ENCODE peak calls at places on chromosomes 1 and 21, in nine cellular contexts. One of them, this sample, is unnamed.
A peak's percentile ranks its signal among the peaks of the same experiment; 100 is the strongest.

GRCh38 chr21:40386301-40386911 is 460.6 kb downstream of the DSCAM start:
- DNase-seq in tibial nerve: peak; percentile 23
- DNase-seq in transverse colon: peak; percentile 34
- DNase-seq in Peyer's patch: peak; percentile 50
- DNase-seq in ovary: peak; percentile 11
- DNase-seq in H1: peak; percentile 76
- DNase-seq in prostate gland: peak; percentile 56
- DNase-seq in adrenal gland: peak; percentile 77
- DNase-seq in H54: peak; percentile 40
- DNase-seq in this sample: no peak

GRCh38 chr1:3049905-3050304 is 19.1 kb upstream of the PRDM16 start:
- DNase-seq in tibial nerve: no peak
- DNase-seq in transverse colon: no peak
- DNase-seq in Peyer's patch: peak; percentile 26
- DNase-seq in ovary: no peak
- DNase-seq in H1: no peak
- DNase-seq in prostate gland: no peak
- DNase-seq in adrenal gland: no peak
- DNase-seq in H54: no peak
- DNase-seq in this sample: no peak

GRCh38 chr21:44571844-44572782 is 1.4 kb upstream of the KRTAP10-4 start:
- DNase-seq in tibial nerve: no peak
- DNase-seq in transverse colon: no peak
- DNase-seq in Peyer's patch: peak; percentile 25
- DNase-seq in ovary: no peak
- DNase-seq in H1: no peak
- DNase-seq in prostate gland: no peak
- DNase-seq in adrenal gland: no peak
- DNase-seq in H54: no peak
- DNase-seq in this sample: peak; percentile 75

GRCh38 chr1:234135501-234135900 is 231.0 kb downstream of the SLC35F3 start:
- DNase-seq in tibial nerve: no peak
- DNase-seq in transverse colon: no peak
- DNase-seq in Peyer's patch: no peak
- DNase-seq in ovary: no peak
- DNase-seq in H1: no peak
- DNase-seq in prostate gland: no peak
- DNase-seq in adrenal gland: no peak
- DNase-seq in H54: no peak
- DNase-seq in this sample: no peak

GRCh38 chr1:151980287-151981177 is 13.1 kb downstream of the S100A10 start:
- DNase-seq in tibial nerve: peak; percentile 67
- DNase-seq in transverse colon: peak; percentile 37
- DNase-seq in Peyer's patch: no peak
- DNase-seq in ovary: no peak
- DNase-seq in H1: no peak
- DNase-seq in prostate gland: no peak
- DNase-seq in adrenal gland: peak; percentile 37
- DNase-seq in H54: no peak
- DNase-seq in this sample: no peak

GRCh38 chr1:22910286-22910685 is 62.4 kb downstream of the LACTBL1 start:
- DNase-seq in tibial nerve: no peak
- DNase-seq in transverse colon: no peak
- DNase-seq in Peyer's patch: no peak
- DNase-seq in ovary: no peak
- DNase-seq in H1: no peak
- DNase-seq in prostate gland: no peak
- DNase-seq in adrenal gland: no peak
- DNase-seq in H54: no peak
- DNase-seq in this sample: no peak

GRCh38 chr1:52659356-52659755 is 26.4 kb downstream of the SHISAL2A start:
- DNase-seq in tibial nerve: no peak
- DNase-seq in transverse colon: no peak
- DNase-seq in Peyer's patch: no peak
- DNase-seq in ovary: no peak
- DNase-seq in H1: no peak
- DNase-seq in prostate gland: no peak
- DNase-seq in adrenal gland: no peak
- DNase-seq in H54: no peak
- DNase-seq in this sample: no peak

GRCh38 chr1:165235158-165235776 is 121.2 kb downstream of the LMX1A start:
- DNase-seq in tibial nerve: no peak
- DNase-seq in transverse colon: no peak
- DNase-seq in Peyer's patch: no peak
- DNase-seq in ovary: no peak
- DNase-seq in H1: peak; percentile 66
- DNase-seq in prostate gland: no peak
- DNase-seq in adrenal gland: no peak
- DNase-seq in H54: no peak
- DNase-seq in this sample: no peak

GRCh38 chr1:239386453-239387303 is at the start of gene CHRM3:
- DNase-seq in tibial nerve: no peak
- DNase-seq in transverse colon: peak; percentile 87
- DNase-seq in Peyer's patch: peak; percentile 75
- DNase-seq in ovary: peak; percentile 81
- DNase-seq in H1: peak; percentile 80
- DNase-seq in prostate gland: peak; percentile 66
- DNase-seq in adrenal gland: peak; percentile 34
- DNase-seq in H54: peak; percentile 58
- DNase-seq in this sample: no peak

GRCh38 chr1:6783956-6784559 is 1.2 kb upstream of the CAMTA1 start:
- DNase-seq in tibial nerve: no peak
- DNase-seq in transverse colon: no peak
- DNase-seq in Peyer's patch: no peak
- DNase-seq in ovary: no peak
- DNase-seq in H1: no peak
- DNase-seq in prostate gland: no peak
- DNase-seq in adrenal gland: no peak
- DNase-seq in H54: no peak
- DNase-seq in this sample: no peak
- TF ChIP-seq POLR2A in tibial nerve: peak; percentile 31
- TF ChIP-seq POLR2A in transverse colon: no peak
- TF ChIP-seq POLR2A in Peyer's patch: no peak
- TF ChIP-seq POLR2A in ovary: no peak
- TF ChIP-seq POLR2A in H1: peak; percentile 84
- TF ChIP-seq POLR2A in prostate gland: peak; percentile 52
- TF ChIP-seq POLR2A in adrenal gland: no peak
- TF ChIP-seq POLR2A in H54: peak; percentile 23
- TF ChIP-seq POLR2A in this sample: peak; percentile 29

DNA sequence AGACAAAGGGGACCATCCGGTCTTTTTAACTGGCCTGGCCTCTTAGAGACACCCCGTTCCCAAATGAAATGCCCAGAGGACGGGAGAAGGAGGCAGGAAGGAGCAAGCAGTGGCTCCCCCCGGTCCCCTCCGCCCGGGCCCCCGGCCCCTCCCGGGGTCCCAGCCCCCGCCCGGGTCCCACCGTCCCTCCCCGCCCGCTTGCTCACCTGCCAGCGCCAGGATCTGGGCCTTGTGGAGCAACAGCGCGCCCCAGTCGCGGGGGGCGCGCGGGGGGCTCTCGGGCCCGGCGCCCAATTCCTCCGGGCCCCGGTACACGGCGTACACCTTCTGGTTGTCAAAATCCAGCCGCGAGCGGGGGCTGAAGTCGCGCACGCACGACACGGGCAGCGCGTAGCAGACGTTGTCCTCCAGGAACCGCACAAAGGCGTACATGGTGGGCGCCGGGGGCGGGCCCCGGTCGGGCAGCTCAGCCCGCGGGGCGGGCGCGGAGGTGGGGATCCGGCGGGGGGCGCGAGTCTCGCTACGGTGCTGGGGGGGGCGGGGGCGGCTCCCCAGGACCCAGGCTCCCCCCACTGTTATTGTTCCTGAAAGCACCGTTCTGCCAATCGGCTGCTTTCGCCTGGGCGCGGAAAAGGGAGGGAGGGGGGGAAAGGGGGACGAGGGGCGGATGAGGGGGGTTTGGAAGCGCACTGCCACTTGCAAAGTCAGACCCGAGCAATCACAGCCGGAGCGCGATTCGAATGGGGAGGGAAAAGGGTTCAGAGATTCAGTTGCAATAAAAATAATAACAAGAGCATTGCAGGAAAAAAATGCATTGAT is at the start of gene BEND5:
- DNase-seq in tibial nerve: no peak
- DNase-seq in transverse colon: peak; percentile 37
- DNase-seq in Peyer's patch: peak; percentile 73
- DNase-seq in ovary: peak; percentile 73
- DNase-seq in H1: peak; percentile 81
- DNase-seq in prostate gland: peak; percentile 23
- DNase-seq in adrenal gland: peak; percentile 62
- DNase-seq in H54: no peak
- DNase-seq in this sample: no peak
- TF ChIP-seq POLR2A in tibial nerve: no peak
- TF ChIP-seq POLR2A in transverse colon: no peak
- TF ChIP-seq POLR2A in Peyer's patch: no peak
- TF ChIP-seq POLR2A in ovary: no peak
- TF ChIP-seq POLR2A in H1: no peak
- TF ChIP-seq POLR2A in prostate gland: no peak
- TF ChIP-seq POLR2A in adrenal gland: no peak
- TF ChIP-seq POLR2A in H54: no peak
- TF ChIP-seq POLR2A in this sample: no peak

GRCh38 chr1:28592314-28593071 is 428 bp downstream of the RAB42 start:
- DNase-seq in tibial nerve: no peak
- DNase-seq in transverse colon: peak; percentile 32
- DNase-seq in Peyer's patch: peak; percentile 49
- DNase-seq in ovary: no peak
- DNase-seq in H1: peak; percentile 55
- DNase-seq in prostate gland: no peak
- DNase-seq in adrenal gland: no peak
- DNase-seq in H54: no peak
- DNase-seq in this sample: no peak

GRCh38 chr1:28595412-28596191 is 3.5 kb downstream of the RAB42 start:
- DNase-seq in tibial nerve: no peak
- DNase-seq in transverse colon: no peak
- DNase-seq in Peyer's patch: no peak
- DNase-seq in ovary: no peak
- DNase-seq in H1: no peak
- DNase-seq in prostate gland: no peak
- DNase-seq in adrenal gland: no peak
- DNase-seq in H54: no peak
- DNase-seq in this sample: no peak

GRCh38 chr1:28594661-28595411 is 2.8 kb downstream of the RAB42 start:
- DNase-seq in tibial nerve: no peak
- DNase-seq in transverse colon: no peak
- DNase-seq in Peyer's patch: no peak
- DNase-seq in ovary: no peak
- DNase-seq in H1: peak; percentile 63
- DNase-seq in prostate gland: no peak
- DNase-seq in adrenal gland: no peak
- DNase-seq in H54: no peak
- DNase-seq in this sample: no peak

DNA sequence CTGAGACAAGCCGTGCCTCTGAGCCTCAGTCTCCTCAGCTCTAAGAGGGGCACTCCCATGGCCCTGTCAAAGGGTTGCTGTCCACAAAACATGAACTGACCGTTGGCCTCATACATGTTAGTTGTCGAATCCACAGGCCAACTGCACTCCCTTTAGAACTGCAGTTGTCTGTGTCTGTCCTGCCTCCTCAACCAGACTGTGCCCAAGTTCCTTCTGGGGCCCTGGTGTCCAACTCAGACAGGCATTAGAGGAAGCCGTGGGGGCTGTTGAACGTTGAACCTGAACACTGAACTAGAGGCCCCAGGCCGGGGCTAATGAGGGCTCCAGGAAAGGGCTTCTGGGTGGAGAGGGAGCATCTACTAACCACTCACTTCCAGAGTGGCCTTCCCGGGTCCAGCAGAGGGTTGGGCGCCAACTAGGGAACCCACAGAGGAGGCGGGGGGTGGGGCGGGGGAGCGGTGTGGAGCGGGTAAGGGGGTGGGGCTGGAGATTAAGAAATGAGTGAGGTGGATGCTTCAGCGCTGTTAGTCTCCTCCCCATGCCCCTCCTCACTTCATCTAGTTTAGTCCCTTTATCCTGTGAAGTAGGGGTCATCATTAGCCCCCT is at the start of gene RAB42:
- DNase-seq in tibial nerve: no peak
- DNase-seq in transverse colon: peak; percentile 51
- DNase-seq in Peyer's patch: peak; percentile 62
- DNase-seq in ovary: peak; percentile 37
- DNase-seq in H1: peak; percentile 76
- DNase-seq in prostate gland: no peak
- DNase-seq in adrenal gland: peak; percentile 39
- DNase-seq in H54: no peak
- DNase-seq in this sample: no peak
- TF ChIP-seq POLR2A in tibial nerve: no peak
- TF ChIP-seq POLR2A in transverse colon: no peak
- TF ChIP-seq POLR2A in Peyer's patch: no peak
- TF ChIP-seq POLR2A in ovary: no peak
- TF ChIP-seq POLR2A in H1: no peak
- TF ChIP-seq POLR2A in prostate gland: no peak
- TF ChIP-seq POLR2A in adrenal gland: no peak
- TF ChIP-seq POLR2A in H54: no peak
- TF ChIP-seq POLR2A in this sample: no peak

GRCh38 chr1:115175596-115175995 is 86.3 kb upstream of the TSPAN2 start:
- DNase-seq in tibial nerve: no peak
- DNase-seq in transverse colon: no peak
- DNase-seq in Peyer's patch: no peak
- DNase-seq in ovary: no peak
- DNase-seq in H1: no peak
- DNase-seq in prostate gland: no peak
- DNase-seq in adrenal gland: no peak
- DNase-seq in H54: no peak
- DNase-seq in this sample: no peak

GRCh38 chr1:115183158-115183557 is 93.9 kb upstream of the TSPAN2 start:
- DNase-seq in tibial nerve: no peak
- DNase-seq in transverse colon: no peak
- DNase-seq in Peyer's patch: no peak
- DNase-seq in ovary: no peak
- DNase-seq in H1: peak; percentile 74
- DNase-seq in prostate gland: no peak
- DNase-seq in adrenal gland: no peak
- DNase-seq in H54: no peak
- DNase-seq in this sample: no peak

GRCh38 chr1:115176189-115176588 is 86.9 kb upstream of the TSPAN2 start:
- DNase-seq in tibial nerve: no peak
- DNase-seq in transverse colon: no peak
- DNase-seq in Peyer's patch: no peak
- DNase-seq in ovary: no peak
- DNase-seq in H1: no peak
- DNase-seq in prostate gland: no peak
- DNase-seq in adrenal gland: no peak
- DNase-seq in H54: no peak
- DNase-seq in this sample: no peak

GRCh38 chr1:115182012-115182715 is 92.9 kb upstream of the TSPAN2 start:
- DNase-seq in tibial nerve: no peak
- DNase-seq in transverse colon: no peak
- DNase-seq in Peyer's patch: no peak
- DNase-seq in ovary: no peak
- DNase-seq in H1: no peak
- DNase-seq in prostate gland: no peak
- DNase-seq in adrenal gland: no peak
- DNase-seq in H54: peak; percentile 26
- DNase-seq in this sample: no peak

DNA sequence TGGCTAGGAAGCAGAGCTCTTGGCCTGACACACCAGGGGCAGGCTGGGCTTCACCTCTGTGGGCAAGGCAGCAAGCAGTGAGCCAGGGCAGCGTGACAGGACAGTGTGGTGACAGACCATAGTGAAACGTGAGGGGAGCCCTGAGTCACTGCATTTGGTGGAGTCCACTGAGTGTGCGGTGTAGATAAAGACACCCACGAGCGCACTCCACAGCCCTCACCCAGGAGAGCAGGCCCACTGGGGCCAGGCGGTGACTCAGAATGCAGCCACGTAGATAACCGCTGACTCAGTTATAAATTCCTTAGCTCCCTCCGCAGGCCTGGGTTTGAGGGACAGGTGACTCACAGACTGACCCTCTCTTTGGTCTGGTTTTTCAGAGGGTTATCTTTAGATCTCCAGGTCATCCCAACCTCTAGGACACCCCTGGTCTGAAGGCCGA is 90.1 kb upstream of the TSPAN2 start:
- DNase-seq in tibial nerve: no peak
- DNase-seq in transverse colon: no peak
- DNase-seq in Peyer's patch: no peak
- DNase-seq in ovary: no peak
- DNase-seq in H1: no peak
- DNase-seq in prostate gland: no peak
- DNase-seq in adrenal gland: peak; percentile 95
- DNase-seq in H54: peak; percentile 63
- DNase-seq in this sample: no peak
- TF ChIP-seq POLR2A in tibial nerve: no peak
- TF ChIP-seq POLR2A in transverse colon: no peak
- TF ChIP-seq POLR2A in Peyer's patch: no peak
- TF ChIP-seq POLR2A in ovary: no peak
- TF ChIP-seq POLR2A in H1: no peak
- TF ChIP-seq POLR2A in prostate gland: no peak
- TF ChIP-seq POLR2A in adrenal gland: peak; percentile 31
- TF ChIP-seq POLR2A in H54: no peak
- TF ChIP-seq POLR2A in this sample: no peak

This sample was measured in vagina.